ENCODE peak calls at places on chromosomes 1 and 21, in eight cellular contexts. One of them, this sample, is unnamed.

GRCh38 chr1:117237701-117238413 is 27.1 kb upstream of the VTCN1 start:
- DNase-seq in CD8-positive, alpha-beta T cell: no peak
- DNase-seq in H7: no peak
- DNase-seq in H54: no peak
- DNase-seq in heart right ventricle: no peak
- DNase-seq in lung microvascular endothelial cell: no peak
- DNase-seq in activated T-cell treated with anti-CD3 and anti-CD28 coated beads for 1 hour: no peak
- DNase-seq in lung: no peak
- DNase-seq in this sample: peak

GRCh38 chr1:150362721-150363425 is 1.1 kb upstream of the RPRD2 start:
- DNase-seq in lung: no peak
- DNase-seq in H7: no peak
- DNase-seq in heart right ventricle: no peak
- DNase-seq in lung microvascular endothelial cell: no peak
- DNase-seq in H54: no peak
- DNase-seq in CD8-positive, alpha-beta T cell: peak
- DNase-seq in activated T-cell treated with anti-CD3 and anti-CD28 coated beads for 1 hour: peak
- DNase-seq in this sample: no peak

GRCh38 chr1:159493354-159493753 is 42.5 kb downstream of the OR10J5 start:
- DNase-seq in heart right ventricle: no peak
- DNase-seq in H7: no peak
- DNase-seq in lung microvascular endothelial cell: no peak
- DNase-seq in activated T-cell treated with anti-CD3 and anti-CD28 coated beads for 1 hour: no peak
- DNase-seq in H54: no peak
- DNase-seq in lung: no peak
- DNase-seq in CD8-positive, alpha-beta T cell: no peak
- DNase-seq in this sample: no peak

GRCh38 chr1:201013991-201014815 is 9.3 kb downstream of the KIF21B start:
- DNase-seq in H54: no peak
- DNase-seq in lung microvascular endothelial cell: no peak
- DNase-seq in H7: peak
- DNase-seq in CD8-positive, alpha-beta T cell: no peak
- DNase-seq in activated T-cell treated with anti-CD3 and anti-CD28 coated beads for 1 hour: no peak
- DNase-seq in lung: no peak
- DNase-seq in heart right ventricle: no peak
- DNase-seq in this sample: no peak

GRCh38 chr1:206420471-206420870 is 49.8 kb upstream of the IKBKE start:
- DNase-seq in lung: no peak
- DNase-seq in H54: no peak
- DNase-seq in activated T-cell treated with anti-CD3 and anti-CD28 coated beads for 1 hour: no peak
- DNase-seq in lung microvascular endothelial cell: no peak
- DNase-seq in H7: no peak
- DNase-seq in heart right ventricle: no peak
- DNase-seq in CD8-positive, alpha-beta T cell: no peak
- DNase-seq in this sample: no peak

GRCh38 chr1:12052008-12052573 is 11.0 kb upstream of the TNFRSF8 start:
- DNase-seq in lung microvascular endothelial cell: peak
- DNase-seq in activated T-cell treated with anti-CD3 and anti-CD28 coated beads for 1 hour: no peak
- DNase-seq in lung: no peak
- DNase-seq in heart right ventricle: peak
- DNase-seq in H54: peak
- DNase-seq in H7: peak
- DNase-seq in CD8-positive, alpha-beta T cell: no peak
- DNase-seq in this sample: peak

GRCh38 chr1:229296541-229296941 is 25.6 kb downstream of the RAB4A start:
- DNase-seq in activated T-cell treated with anti-CD3 and anti-CD28 coated beads for 1 hour: no peak
- DNase-seq in lung microvascular endothelial cell: peak
- DNase-seq in CD8-positive, alpha-beta T cell: no peak
- DNase-seq in H7: no peak
- DNase-seq in H54: no peak
- DNase-seq in lung: no peak
- DNase-seq in heart right ventricle: no peak
- DNase-seq in this sample: no peak

GRCh38 chr1:20376880-20377494 is 86.3 kb downstream of the VWA5B1 start:
- DNase-seq in H54: peak
- DNase-seq in lung: peak
- DNase-seq in H7: peak
- DNase-seq in CD8-positive, alpha-beta T cell: peak
- DNase-seq in activated T-cell treated with anti-CD3 and anti-CD28 coated beads for 1 hour: peak
- DNase-seq in lung microvascular endothelial cell: peak
- DNase-seq in heart right ventricle: peak
- DNase-seq in this sample: peak

GRCh38 chr21:38768385-38769071 is 37.2 kb upstream of the ETS2 start:
- DNase-seq in H7: no peak
- DNase-seq in lung microvascular endothelial cell: peak
- DNase-seq in H54: peak
- DNase-seq in CD8-positive, alpha-beta T cell: no peak
- DNase-seq in lung: no peak
- DNase-seq in heart right ventricle: no peak
- DNase-seq in activated T-cell treated with anti-CD3 and anti-CD28 coated beads for 1 hour: no peak
- DNase-seq in this sample: no peak

GRCh38 chr1:193730017-193730416 is 543.6 kb upstream of the B3GALT2 start:
- DNase-seq in H54: no peak
- DNase-seq in lung microvascular endothelial cell: no peak
- DNase-seq in activated T-cell treated with anti-CD3 and anti-CD28 coated beads for 1 hour: no peak
- DNase-seq in heart right ventricle: no peak
- DNase-seq in H7: no peak
- DNase-seq in lung: no peak
- DNase-seq in CD8-positive, alpha-beta T cell: no peak
- DNase-seq in this sample: no peak

GRCh38 chr1:155186266-155186954 is 12.8 kb downstream of the TRIM46 start:
- DNase-seq in H54: no peak
- DNase-seq in heart right ventricle: no peak
- DNase-seq in CD8-positive, alpha-beta T cell: no peak
- DNase-seq in H7: peak
- DNase-seq in lung microvascular endothelial cell: no peak
- DNase-seq in activated T-cell treated with anti-CD3 and anti-CD28 coated beads for 1 hour: no peak
- DNase-seq in lung: no peak
- DNase-seq in this sample: no peak

GRCh38 chr1:109275706-109276345 is 7.1 kb downstream of the PSRC1 start:
- DNase-seq in CD8-positive, alpha-beta T cell: no peak
- DNase-seq in activated T-cell treated with anti-CD3 and anti-CD28 coated beads for 1 hour: no peak
- DNase-seq in H54: no peak
- DNase-seq in lung microvascular endothelial cell: no peak
- DNase-seq in H7: no peak
- DNase-seq in heart right ventricle: no peak
- DNase-seq in lung: no peak
- DNase-seq in this sample: no peak

GRCh38 chr21:35254006-35254751 is 205.1 kb upstream of the RUNX1 start:
- DNase-seq in activated T-cell treated with anti-CD3 and anti-CD28 coated beads for 1 hour: no peak
- DNase-seq in lung: no peak
- DNase-seq in H7: no peak
- DNase-seq in H54: no peak
- DNase-seq in lung microvascular endothelial cell: peak
- DNase-seq in heart right ventricle: no peak
- DNase-seq in CD8-positive, alpha-beta T cell: no peak
- DNase-seq in this sample: no peak

GRCh38 chr1:153985341-153985912 is 712 bp downstream of the RAB13 start:
- DNase-seq in CD8-positive, alpha-beta T cell: peak
- DNase-seq in lung microvascular endothelial cell: peak
- DNase-seq in H54: no peak
- DNase-seq in activated T-cell treated with anti-CD3 and anti-CD28 coated beads for 1 hour: no peak
- DNase-seq in heart right ventricle: no peak
- DNase-seq in lung: peak
- DNase-seq in H7: peak
- DNase-seq in this sample: peak

GRCh38 chr1:94705755-94706154 is 114.4 kb upstream of the SLC44A3 start:
- DNase-seq in H54: no peak
- DNase-seq in H7: no peak
- DNase-seq in lung: no peak
- DNase-seq in activated T-cell treated with anti-CD3 and anti-CD28 coated beads for 1 hour: no peak
- DNase-seq in lung microvascular endothelial cell: no peak
- DNase-seq in heart right ventricle: no peak
- DNase-seq in CD8-positive, alpha-beta T cell: no peak
- DNase-seq in this sample: no peak

GRCh38 chr1:41365772-41366427 is 4.7 kb downstream of the FOXO6 start:
- DNase-seq in H7: peak
- DNase-seq in lung microvascular endothelial cell: no peak
- DNase-seq in heart right ventricle: no peak
- DNase-seq in activated T-cell treated with anti-CD3 and anti-CD28 coated beads for 1 hour: no peak
- DNase-seq in H54: no peak
- DNase-seq in CD8-positive, alpha-beta T cell: no peak
- DNase-seq in lung: no peak
- DNase-seq in this sample: peak

GRCh38 chr21:18840239-18840638 is 436.7 kb upstream of the TMPRSS15 start:
- DNase-seq in H7: peak
- DNase-seq in heart right ventricle: no peak
- DNase-seq in lung: no peak
- DNase-seq in H54: no peak
- DNase-seq in activated T-cell treated with anti-CD3 and anti-CD28 coated beads for 1 hour: no peak
- DNase-seq in lung microvascular endothelial cell: no peak
- DNase-seq in CD8-positive, alpha-beta T cell: no peak
- DNase-seq in this sample: peak

GRCh38 chr1:22875851-22876250 is 96.8 kb downstream of the LACTBL1 start:
- DNase-seq in heart right ventricle: no peak
- DNase-seq in CD8-positive, alpha-beta T cell: no peak
- DNase-seq in H7: no peak
- DNase-seq in lung microvascular endothelial cell: no peak
- DNase-seq in H54: no peak
- DNase-seq in activated T-cell treated with anti-CD3 and anti-CD28 coated beads for 1 hour: no peak
- DNase-seq in lung: no peak
- DNase-seq in this sample: no peak

GRCh38 chr1:24374891-24375786 is 38.4 kb downstream of the STPG1 start:
- DNase-seq in H7: peak
- DNase-seq in heart right ventricle: no peak
- DNase-seq in activated T-cell treated with anti-CD3 and anti-CD28 coated beads for 1 hour: no peak
- DNase-seq in lung: no peak
- DNase-seq in CD8-positive, alpha-beta T cell: no peak
- DNase-seq in lung microvascular endothelial cell: no peak
- DNase-seq in H54: no peak
- DNase-seq in this sample: no peak

GRCh38 chr1:7120863-7121621 is 335.8 kb downstream of the CAMTA1 start:
- DNase-seq in lung microvascular endothelial cell: no peak
- DNase-seq in H54: no peak
- DNase-seq in lung: no peak
- DNase-seq in H7: peak
- DNase-seq in CD8-positive, alpha-beta T cell: no peak
- DNase-seq in activated T-cell treated with anti-CD3 and anti-CD28 coated beads for 1 hour: no peak
- DNase-seq in heart right ventricle: peak
- DNase-seq in this sample: no peak

GRCh38 chr21:28884976-28885852 is 107.5 kb downstream of the LTN1 start:
- DNase-seq in H54: peak
- DNase-seq in heart right ventricle: peak
- DNase-seq in CD8-positive, alpha-beta T cell: peak
- DNase-seq in H7: peak
- DNase-seq in lung: peak
- DNase-seq in activated T-cell treated with anti-CD3 and anti-CD28 coated beads for 1 hour: peak
- DNase-seq in lung microvascular endothelial cell: peak
- DNase-seq in this sample: peak

GRCh38 chr1:76998582-76999189 is 131.4 kb downstream of the ST6GALNAC5 start:
- DNase-seq in H7: no peak
- DNase-seq in lung: no peak
- DNase-seq in CD8-positive, alpha-beta T cell: no peak
- DNase-seq in heart right ventricle: no peak
- DNase-seq in activated T-cell treated with anti-CD3 and anti-CD28 coated beads for 1 hour: no peak
- DNase-seq in H54: peak
- DNase-seq in lung microvascular endothelial cell: no peak
- DNase-seq in this sample: no peak

GRCh38 chr1:202951437-202951836 is 6.7 kb downstream of the ADIPOR1 start:
- DNase-seq in heart right ventricle: no peak
- DNase-seq in H7: no peak
- DNase-seq in H54: no peak
- DNase-seq in lung: no peak
- DNase-seq in activated T-cell treated with anti-CD3 and anti-CD28 coated beads for 1 hour: no peak
- DNase-seq in lung microvascular endothelial cell: no peak
- DNase-seq in CD8-positive, alpha-beta T cell: no peak
- DNase-seq in this sample: peak

GRCh38 chr1:67832737-67833594 is at the start of gene GNG12:
- DNase-seq in lung: peak
- DNase-seq in heart right ventricle: peak
- DNase-seq in H54: peak
- DNase-seq in H7: peak
- DNase-seq in lung microvascular endothelial cell: peak
- DNase-seq in activated T-cell treated with anti-CD3 and anti-CD28 coated beads for 1 hour: no peak
- DNase-seq in CD8-positive, alpha-beta T cell: no peak
- DNase-seq in this sample: peak

GRCh38 chr21:31043495-31043894 is 5.2 kb upstream of the KRTAP19-8 start:
- DNase-seq in CD8-positive, alpha-beta T cell: no peak
- DNase-seq in lung: no peak
- DNase-seq in H54: no peak
- DNase-seq in heart right ventricle: no peak
- DNase-seq in lung microvascular endothelial cell: no peak
- DNase-seq in activated T-cell treated with anti-CD3 and anti-CD28 coated beads for 1 hour: no peak
- DNase-seq in H7: no peak
- DNase-seq in this sample: no peak

GRCh38 chr1:172674831-172675613 is 16.1 kb downstream of the FASLG start:
- DNase-seq in H7: no peak
- DNase-seq in CD8-positive, alpha-beta T cell: no peak
- DNase-seq in lung: no peak
- DNase-seq in activated T-cell treated with anti-CD3 and anti-CD28 coated beads for 1 hour: no peak
- DNase-seq in H54: no peak
- DNase-seq in lung microvascular endothelial cell: no peak
- DNase-seq in heart right ventricle: no peak
- DNase-seq in this sample: no peak

GRCh38 chr1:27099154-27099903 is 55.6 kb downstream of the SLC9A1 start:
- DNase-seq in heart right ventricle: peak
- DNase-seq in lung: peak
- DNase-seq in H54: peak
- DNase-seq in CD8-positive, alpha-beta T cell: no peak
- DNase-seq in activated T-cell treated with anti-CD3 and anti-CD28 coated beads for 1 hour: no peak
- DNase-seq in lung microvascular endothelial cell: peak
- DNase-seq in H7: peak
- DNase-seq in this sample: peak

GRCh38 chr1:115717541-115717940 is 51.0 kb downstream of the CASQ2 start:
- DNase-seq in heart right ventricle: no peak
- DNase-seq in lung microvascular endothelial cell: peak
- DNase-seq in activated T-cell treated with anti-CD3 and anti-CD28 coated beads for 1 hour: peak
- DNase-seq in CD8-positive, alpha-beta T cell: no peak
- DNase-seq in H54: no peak
- DNase-seq in H7: peak
- DNase-seq in lung: peak
- DNase-seq in this sample: peak

GRCh38 chr1:101356604-101357443 is 120.0 kb downstream of the S1PR1 start:
- DNase-seq in activated T-cell treated with anti-CD3 and anti-CD28 coated beads for 1 hour: no peak
- DNase-seq in H7: no peak
- DNase-seq in CD8-positive, alpha-beta T cell: no peak
- DNase-seq in lung microvascular endothelial cell: no peak
- DNase-seq in heart right ventricle: no peak
- DNase-seq in H54: no peak
- DNase-seq in lung: no peak
- DNase-seq in this sample: no peak

GRCh38 chr1:186022184-186022583 is 288.0 kb downstream of the HMCN1 start:
- DNase-seq in heart right ventricle: no peak
- DNase-seq in H7: no peak
- DNase-seq in lung microvascular endothelial cell: no peak
- DNase-seq in H54: no peak
- DNase-seq in activated T-cell treated with anti-CD3 and anti-CD28 coated beads for 1 hour: no peak
- DNase-seq in lung: no peak
- DNase-seq in CD8-positive, alpha-beta T cell: no peak
- DNase-seq in this sample: no peak

GRCh38 chr1:97563926-97564325 is 356.9 kb downstream of the DPYD start:
- DNase-seq in CD8-positive, alpha-beta T cell: no peak
- DNase-seq in H54: no peak
- DNase-seq in activated T-cell treated with anti-CD3 and anti-CD28 coated beads for 1 hour: no peak
- DNase-seq in lung microvascular endothelial cell: no peak
- DNase-seq in heart right ventricle: no peak
- DNase-seq in lung: no peak
- DNase-seq in H7: no peak
- DNase-seq in this sample: no peak

GRCh38 chr1:19338323-19338762 is 26.2 kb downstream of the SLC66A1 start:
- DNase-seq in lung microvascular endothelial cell: no peak
- DNase-seq in heart right ventricle: no peak
- DNase-seq in activated T-cell treated with anti-CD3 and anti-CD28 coated beads for 1 hour: no peak
- DNase-seq in CD8-positive, alpha-beta T cell: no peak
- DNase-seq in H7: peak
- DNase-seq in H54: no peak
- DNase-seq in lung: no peak
- DNase-seq in this sample: no peak

GRCh38 chr1:227886503-227886961 is 61.2 kb downstream of the WNT9A start:
- DNase-seq in CD8-positive, alpha-beta T cell: no peak
- DNase-seq in H54: peak
- DNase-seq in H7: peak
- DNase-seq in lung: peak
- DNase-seq in activated T-cell treated with anti-CD3 and anti-CD28 coated beads for 1 hour: no peak
- DNase-seq in heart right ventricle: no peak
- DNase-seq in lung microvascular endothelial cell: no peak
- DNase-seq in this sample: no peak

GRCh38 chr1:29413661-29414060 is 177.3 kb downstream of the PTPRU start:
- DNase-seq in H54: no peak
- DNase-seq in H7: no peak
- DNase-seq in activated T-cell treated with anti-CD3 and anti-CD28 coated beads for 1 hour: no peak
- DNase-seq in lung microvascular endothelial cell: no peak
- DNase-seq in lung: no peak
- DNase-seq in CD8-positive, alpha-beta T cell: no peak
- DNase-seq in heart right ventricle: no peak
- DNase-seq in this sample: no peak